ENCODE peak calls at places on chromosome 22, in seven cellular contexts. A, M, Z, X, L, S and Q are unnamed samples.

GRCh38 chr22:36027960-36028645 is 521 bp downstream of the RBFOX2 start:
- DNase-seq in A (no peak), M (no peak), Z (peak; percentile 39), X (peak; percentile 52), L (no peak), S (no peak), Q (peak; percentile 73)

GRCh38 chr22:26259510-26259909 is 90.2 kb downstream of the SEZ6L start:
- DNase-seq in A (no peak), M (no peak), Z (no peak), X (peak; percentile 43), L (peak; percentile 52), S (peak; percentile 8), Q (no peak)

GRCh38 chr22:36117053-36117554 is 43.5 kb downstream of the APOL3 start:
- DNase-seq in A (no peak), M (no peak), Z (no peak), X (no peak), L (no peak), S (no peak), Q (no peak)

GRCh38 chr22:47628477-47629272 is 866.2 kb downstream of the TBC1D22A start:
- DNase-seq in A (no peak), M (no peak), Z (no peak), X (no peak), L (no peak), S (no peak), Q (no peak)

GRCh38 chr22:47167056-47167455 is 404.6 kb downstream of the TBC1D22A start:
- DNase-seq in A (no peak), M (no peak), Z (no peak), X (no peak), L (no peak), S (no peak), Q (no peak)

GRCh38 chr22:30212996-30213441 is 33.5 kb downstream of the LIF start:
- DNase-seq in A (no peak), M (peak; percentile 91), Z (no peak), X (no peak), L (no peak), S (no peak), Q (no peak)

GRCh38 chr22:43883012-43883661 is 8.7 kb downstream of the PNPLA5 start:
- DNase-seq in A (no peak), M (peak; percentile 63), Z (peak; percentile 4), X (peak; percentile 61), L (peak; percentile 69), S (peak; percentile 67), Q (peak; percentile 76)

GRCh38 chr22:39216143-39216490 is 28.7 kb downstream of the PDGFB start:
- DNase-seq in A (no peak), M (no peak), Z (no peak), X (no peak), L (no peak), S (no peak), Q (no peak)

GRCh38 chr22:20142711-20143621 is 7.9 kb downstream of the CCDC188 start:
- DNase-seq in A (no peak), M (no peak), Z (no peak), X (no peak), L (no peak), S (no peak), Q (no peak)

GRCh38 chr22:36578619-36579018 is 49.7 kb upstream of the EIF3D start:
- DNase-seq in A (no peak), M (no peak), Z (no peak), X (no peak), L (no peak), S (no peak), Q (no peak)

GRCh38 chr22:44133161-44133560 is 47.6 kb upstream of the PARVG start:
- DNase-seq in A (no peak), M (no peak), Z (no peak), X (no peak), L (no peak), S (no peak), Q (no peak)

GRCh38 chr22:42459273-42460040 is 27.3 kb upstream of the NFAM1 start:
- DNase-seq in A (no peak), M (no peak), Z (no peak), X (no peak), L (no peak), S (no peak), Q (peak; percentile 35)

GRCh38 chr22:46035380-46035741 is 58.4 kb upstream of the WNT7B start:
- DNase-seq in A (no peak), M (no peak), Z (no peak), X (no peak), L (no peak), S (no peak), Q (no peak)

GRCh38 chr22:24021304-24021703 is 10.2 kb downstream of the CABIN1 start:
- DNase-seq in A (no peak), M (no peak), Z (no peak), X (no peak), L (no peak), S (no peak), Q (no peak)

GRCh38 chr22:46269564-46269963 is 1.8 kb downstream of the TTC38 start:
- DNase-seq in A (no peak), M (no peak), Z (no peak), X (no peak), L (no peak), S (no peak), Q (no peak)